ENCODE peak calls at places on chromosomes 1 and 21, in four cellular contexts. C is HCT116, L is WTC11, Q is K562. O is an unnamed sample.

GRCh38 chr1:108575241-108575850 is 15.4 kb downstream of the EEIG2 start:
- DNase-seq in C (no peak), L (no peak), Q (no peak), O (no peak)

GRCh38 chr1:45187735-45188134 is 18.7 kb downstream of the ZSWIM5 start:
- DNase-seq in C (no peak), L (no peak), Q (no peak), O (no peak)

GRCh38 chr1:44318097-44319088 is 36.7 kb downstream of the ERI3 start:
- DNase-seq in C (no peak), L (peak), Q (peak), O (no peak)

GRCh38 chr1:186617860-186618780 is 62.1 kb downstream of the PTGS2 start:
- DNase-seq in C (no peak), L (no peak), Q (no peak), O (peak)

GRCh38 chr21:45303751-45304150 is 16.1 kb upstream of the POFUT2 start:
- DNase-seq in C (no peak), L (no peak), Q (no peak), O (no peak)

GRCh38 chr1:11790880-11791715 is 14.7 kb downstream of the MTHFR start:
- DNase-seq in C (peak), L (no peak), Q (peak), O (no peak)

GRCh38 chr1:94258873-94259331 is 21.5 kb upstream of the ARHGAP29 start:
- DNase-seq in C (peak), L (no peak), Q (no peak), O (no peak)

GRCh38 chr1:194295690-194296089 is 1109.3 kb upstream of the B3GALT2 start:
- DNase-seq in C (peak), L (no peak), Q (peak), O (no peak)

GRCh38 chr1:231072054-231072453 is 32.0 kb upstream of the FAM89A start:
- DNase-seq in C (no peak), L (no peak), Q (no peak), O (no peak)

GRCh38 chr1:183467687-183468086 is 4.6 kb upstream of the SMG7 start:
- DNase-seq in C (no peak), L (no peak), Q (no peak), O (no peak)

GRCh38 chr1:43572551-43572950 is 41.9 kb downstream of the PTPRF start:
- DNase-seq in C (no peak), L (no peak), Q (no peak), O (no peak)

GRCh38 chr1:31615939-31616338 is 1.6 kb upstream of the HCRTR1 start:
- DNase-seq in C (no peak), L (no peak), Q (no peak), O (no peak)

GRCh38 chr21:42124826-42125570 is 53.9 kb downstream of the UMODL1 start:
- DNase-seq in C (no peak), L (no peak), Q (no peak), O (no peak)

GRCh38 chr21:32499249-32500055 is 85.9 kb downstream of the TCP10L start:
- DNase-seq in C (no peak), L (no peak), Q (no peak), O (no peak)

GRCh38 chr1:41381691-41382530 is 20.7 kb downstream of the FOXO6 start:
- DNase-seq in C (peak), L (peak), Q (no peak), O (no peak)

GRCh38 chr21:27885296-27885711 is 918.4 kb upstream of the ADAMTS5 start:
- DNase-seq in C (no peak), L (no peak), Q (no peak), O (no peak)

GRCh38 chr1:201791051-201791774 is 37.7 kb upstream of the IPO9 start:
- DNase-seq in C (no peak), L (no peak), Q (no peak), O (no peak)

GRCh38 chr1:23475134-23475628 is 8.8 kb downstream of the ASAP3 start:
- DNase-seq in C (no peak), L (no peak), Q (peak), O (no peak)

GRCh38 chr1:38465463-38465862 is 394.1 kb downstream of the RRAGC start:
- DNase-seq in C (no peak), L (no peak), Q (no peak), O (no peak)

GRCh38 chr1:182752077-182752826 is 37.3 kb upstream of the NPL start:
- DNase-seq in C (no peak), L (peak), Q (no peak), O (no peak)

GRCh38 chr1:196043268-196043667 is 565.0 kb downstream of the KCNT2 start:
- DNase-seq in C (no peak), L (no peak), Q (no peak), O (no peak)

GRCh38 chr1:180508725-180509097 is 6.3 kb upstream of the ACBD6 start:
- DNase-seq in C (no peak), L (no peak), Q (no peak), O (no peak)

GRCh38 chr1:12031039-12031980 is 12.0 kb downstream of the MIIP start:
- DNase-seq in C (no peak), L (peak), Q (peak), O (no peak)

GRCh38 chr1:109769335-109770078 is 5.8 kb upstream of the EPS8L3 start:
- DNase-seq in C (no peak), L (peak), Q (no peak), O (no peak)

GRCh38 chr21:28419110-28419509 is 573.6 kb downstream of the LTN1 start:
- DNase-seq in C (no peak), L (no peak), Q (no peak), O (no peak)

GRCh38 chr1:174884001-174884400 is 115.7 kb upstream of the CACYBP start:
- DNase-seq in C (no peak), L (no peak), Q (no peak), O (no peak)

GRCh38 chr1:202438393-202439174 is 90.1 kb downstream of the PPP1R12B start:
- DNase-seq in C (no peak), L (no peak), Q (no peak), O (no peak)

GRCh38 chr1:40901886-40902633 is 39.9 kb upstream of the CITED4 start:
- DNase-seq in C (peak), L (no peak), Q (no peak), O (no peak)

GRCh38 chr1:28062806-28063205 is 25.6 kb downstream of the EYA3 start:
- DNase-seq in C (no peak), L (no peak), Q (no peak), O (no peak)

GRCh38 chr1:201122321-201123017 is 4.5 kb downstream of the ASCL5 start:
- DNase-seq in C (no peak), L (no peak), Q (no peak), O (no peak)

GRCh38 chr1:119080586-119080985 is 59.9 kb downstream of the WARS2 start:
- DNase-seq in C (no peak), L (peak), Q (no peak), O (no peak)

GRCh38 chr1:173508541-173508940 is 31.4 kb downstream of the PRDX6 start:
- DNase-seq in C (no peak), L (no peak), Q (no peak), O (no peak)

GRCh38 chr1:173507205-173507846 is 30.2 kb downstream of the PRDX6 start:
- DNase-seq in C (peak), L (no peak), Q (no peak), O (no peak)

GRCh38 chr1:173509797-173510196 is 32.7 kb downstream of the PRDX6 start:
- DNase-seq in C (no peak), L (no peak), Q (no peak), O (no peak)

GRCh38 chr1:173506437-173506836 is 29.3 kb downstream of the PRDX6 start:
- DNase-seq in C (peak), L (peak), Q (no peak), O (no peak)

GRCh38 chr1:173507847-173508209 is 30.7 kb downstream of the PRDX6 start:
- DNase-seq in C (no peak), L (no peak), Q (no peak), O (no peak)
- TF ChIP-seq ATF3 in C (no peak), L (no peak), Q (no peak), O (no peak)

DNA sequence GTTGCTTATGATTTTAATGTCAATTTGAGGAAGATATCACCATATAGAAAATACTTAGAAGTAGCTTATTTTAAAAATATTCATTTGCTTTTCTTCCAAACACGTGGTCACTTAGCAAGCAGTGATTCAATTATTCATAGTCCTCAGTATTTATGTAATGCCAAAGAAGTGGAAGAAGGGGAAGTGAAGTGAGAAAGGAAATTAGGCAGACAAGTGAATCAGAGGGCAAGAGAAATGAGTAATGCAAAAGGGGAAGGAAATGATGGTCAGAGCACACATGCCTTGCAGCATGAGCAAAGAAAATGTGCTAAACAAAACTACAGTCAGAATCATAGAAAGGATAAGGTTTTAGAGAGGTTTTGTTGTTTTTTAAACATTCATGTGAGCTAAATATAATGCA is 31.8 kb downstream of the SDCCAG8 start:
- DNase-seq in C (no peak), L (no peak), Q (no peak), O (peak)
- TF ChIP-seq ATF3 in C (no peak), L (no peak), Q (no peak), O (no peak)

DNA sequence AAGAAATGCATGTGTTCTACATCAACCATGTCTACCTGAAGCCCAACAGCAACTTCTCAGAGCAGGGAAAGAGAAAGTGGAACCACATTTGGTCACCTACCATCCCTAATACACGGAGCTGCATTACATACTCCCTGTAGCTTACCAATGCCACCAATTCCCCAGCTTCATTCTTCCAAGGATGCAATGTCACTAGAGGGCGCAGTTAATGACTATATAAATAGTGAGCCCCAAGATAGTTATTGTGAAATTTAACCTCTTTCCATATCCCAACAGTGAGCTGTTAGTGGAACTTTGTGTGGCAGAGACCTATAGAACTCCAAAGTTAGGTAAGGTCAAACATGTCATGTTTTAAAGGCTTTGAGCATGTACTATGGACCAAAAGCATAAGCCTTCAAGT is 618.3 kb downstream of the SMYD3 start:
- DNase-seq in C (peak), L (peak), Q (peak), O (peak)
- TF ChIP-seq ATF3 in C (no peak), L (no peak), Q (no peak), O (no peak)

DNA sequence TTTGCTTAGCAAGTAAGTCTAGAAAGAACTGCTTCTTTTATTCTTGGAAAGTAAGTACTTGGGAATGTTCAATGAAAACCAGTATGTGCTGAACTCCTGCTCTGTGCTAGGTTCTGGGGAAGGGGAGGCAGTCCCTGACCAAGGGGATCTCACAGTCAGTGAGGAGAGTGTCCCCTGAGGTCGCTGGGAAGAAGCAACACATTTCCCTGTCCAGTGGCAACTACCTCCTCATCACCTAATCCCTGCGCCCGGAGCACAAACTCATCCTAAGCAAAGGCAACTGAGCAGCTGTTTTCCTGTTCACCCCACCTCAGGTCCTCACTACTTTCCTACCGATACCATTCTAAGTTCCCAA is 61.7 kb upstream of the ANGPTL1 start:
- DNase-seq in C (no peak), L (no peak), Q (no peak), O (no peak)
- TF ChIP-seq ATF3 in C (no peak), L (no peak), Q (no peak), O (no peak)

DNA sequence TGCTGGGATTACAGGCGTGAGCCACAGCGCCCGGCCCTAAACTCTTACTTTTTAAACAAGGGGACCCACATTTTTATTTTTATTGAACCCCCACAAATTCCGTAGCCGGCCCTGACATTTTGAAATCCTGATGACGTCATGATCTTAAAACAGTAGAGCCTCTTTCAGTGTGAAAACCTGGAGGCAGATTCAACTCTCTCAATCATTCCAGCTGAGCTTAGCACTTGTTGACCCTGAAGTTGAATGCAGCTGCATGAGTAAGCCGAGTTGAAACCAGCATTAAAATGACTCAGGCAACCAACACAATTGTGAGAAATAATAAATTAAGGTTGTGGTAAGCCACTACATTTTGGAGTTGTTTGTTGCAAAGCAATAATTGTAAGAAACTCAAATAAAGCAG is 93.9 kb upstream of the ADGRL4 start:
- DNase-seq in C (no peak), L (no peak), Q (no peak), O (no peak)
- TF ChIP-seq ATF3 in C (no peak), L (no peak), Q (no peak), O (no peak)

GRCh38 chr1:58883888-58884482 is 100.1 kb upstream of the JUN start:
- DNase-seq in C (no peak), L (no peak), Q (peak), O (no peak)

GRCh38 chr1:58884706-58885661 is 101.1 kb upstream of the JUN start:
- DNase-seq in C (no peak), L (no peak), Q (peak), O (no peak)

GRCh38 chr1:58882322-58882951 is 98.6 kb upstream of the JUN start:
- DNase-seq in C (no peak), L (no peak), Q (no peak), O (no peak)

GRCh38 chr1:58881471-58881994 is 97.7 kb upstream of the JUN start:
- DNase-seq in C (peak), L (no peak), Q (peak), O (no peak)

GRCh38 chr1:58883037-58883887 is 99.4 kb upstream of the JUN start:
- DNase-seq in C (peak), L (no peak), Q (peak), O (no peak)
- TF ChIP-seq ATF3 in C (no peak), L (no peak), Q (peak), O (no peak)

DNA sequence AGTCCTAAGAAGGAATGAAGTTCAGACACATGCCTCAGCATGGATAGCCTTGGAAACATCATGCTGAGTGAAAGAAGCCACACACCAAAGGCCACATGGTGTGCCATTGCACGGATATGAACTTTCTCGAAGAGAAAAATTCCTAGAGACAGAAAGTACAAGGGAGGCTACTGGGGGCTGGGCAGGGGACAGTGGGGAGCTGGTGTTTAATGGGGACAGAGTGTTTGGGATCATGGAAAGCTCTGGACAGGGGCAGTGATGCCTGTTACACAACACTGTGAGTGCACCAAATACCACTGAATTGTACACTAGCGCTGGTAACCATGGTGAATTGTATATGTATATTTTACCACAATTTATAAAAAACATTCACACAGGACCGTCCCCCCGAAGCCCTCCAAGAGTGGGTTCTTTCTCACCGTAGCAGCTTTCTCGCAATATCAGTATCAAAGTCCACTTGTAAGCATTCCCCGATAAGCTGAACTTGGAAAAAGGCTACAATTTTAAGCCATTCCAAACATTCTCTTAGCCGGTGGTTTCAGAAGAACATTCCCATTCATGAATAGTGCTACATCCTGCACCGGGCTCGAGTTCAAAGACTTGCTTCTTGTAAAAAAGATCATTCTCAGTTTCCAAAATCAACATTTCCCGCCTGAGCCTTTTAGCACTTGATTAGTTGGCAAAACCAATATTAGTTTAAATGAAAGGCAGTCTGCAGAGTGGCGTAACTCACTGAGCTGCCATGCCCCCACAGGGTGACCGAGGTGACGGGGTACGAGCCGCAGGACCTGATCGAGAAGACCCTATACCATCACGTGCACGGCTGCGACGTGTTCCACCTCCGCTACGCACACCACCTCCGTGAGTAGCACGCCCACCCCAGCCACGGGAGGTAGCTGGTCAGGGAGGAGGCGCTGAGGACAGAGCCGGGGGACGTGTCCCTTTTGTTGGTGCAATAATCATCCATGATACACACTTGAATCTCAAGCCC is 31.7 kb downstream of the SIM2 start:
- DNase-seq in C (no peak), L (no peak), Q (no peak), O (no peak)
- TF ChIP-seq ATF3 in C (no peak), L (no peak), Q (no peak), O (no peak)

DNA sequence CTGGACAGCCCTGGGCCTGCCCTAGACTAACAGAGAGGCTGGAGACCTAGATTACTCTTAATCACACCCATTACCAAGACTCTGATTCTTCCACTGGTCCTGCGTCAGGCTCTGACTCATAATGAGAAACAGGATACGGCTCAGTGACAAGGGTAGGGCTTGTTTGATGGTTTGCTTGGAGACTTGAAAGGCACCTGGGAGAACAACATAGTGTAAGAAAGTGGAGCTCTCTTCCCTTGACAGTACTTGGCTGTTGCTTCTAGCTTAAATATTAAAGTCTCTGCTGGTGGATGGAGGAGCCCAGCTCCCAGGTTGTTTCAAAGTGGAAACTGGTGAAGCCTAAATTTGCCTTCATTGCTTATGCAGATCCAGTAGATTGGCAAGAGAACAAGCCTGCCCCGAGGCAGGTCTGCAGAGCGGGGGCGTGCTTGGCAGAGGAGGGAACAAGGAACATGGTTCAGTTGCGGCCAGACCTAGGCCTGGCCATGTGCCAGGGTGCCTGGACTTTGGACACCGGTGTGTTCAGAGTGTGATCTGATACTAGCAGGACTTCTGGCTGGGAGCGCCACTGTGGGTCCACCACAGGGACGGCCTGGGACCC is 480.6 kb downstream of the CAMTA1 start:
- DNase-seq in C (peak), L (no peak), Q (no peak), O (no peak)
- TF ChIP-seq ATF3 in C (no peak), L (no peak), Q (no peak), O (no peak)

DNA sequence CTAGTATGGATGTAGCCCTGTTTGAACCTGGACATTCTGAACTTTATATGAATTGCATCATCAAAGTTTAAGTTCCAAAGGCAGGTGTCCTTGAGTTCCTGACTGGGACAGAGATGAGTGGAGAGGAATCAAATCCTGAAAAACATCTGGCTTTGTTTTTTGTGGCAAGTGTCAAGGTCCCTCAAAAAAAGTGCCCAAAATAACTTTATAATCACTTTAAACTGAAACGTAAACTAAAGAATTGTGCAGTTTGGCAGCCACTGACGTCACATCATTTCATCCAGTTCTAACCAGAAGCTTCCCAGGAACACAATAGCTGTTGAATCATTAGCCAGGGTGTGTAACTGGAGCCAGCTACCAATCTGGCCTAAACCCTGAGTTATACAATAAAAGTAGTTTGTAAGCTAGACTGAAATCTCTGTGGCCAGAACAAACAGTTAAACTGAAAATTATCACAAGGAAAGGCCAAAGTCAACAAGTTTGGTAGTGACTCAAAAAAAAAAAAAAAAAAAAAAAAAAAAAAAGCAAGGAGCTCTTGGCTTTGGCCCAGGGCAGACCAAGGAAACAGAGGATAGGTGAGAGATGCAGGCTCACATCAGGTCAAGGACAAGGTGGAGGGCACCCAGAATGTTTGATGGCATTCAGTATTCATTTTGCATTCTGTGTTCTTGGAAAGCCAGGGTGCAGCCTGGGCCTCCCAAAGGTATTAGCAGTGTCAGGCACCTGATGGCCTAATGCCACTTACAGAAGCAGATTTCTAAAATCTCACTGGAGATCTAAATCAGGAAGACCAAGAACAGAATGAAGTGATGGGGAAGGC is 74.3 kb downstream of the TNFSF18 start:
- DNase-seq in C (no peak), L (no peak), Q (no peak), O (no peak)
- TF ChIP-seq ATF3 in C (no peak), L (no peak), Q (no peak), O (no peak)